ENCODE peak calls at places on chromosomes 16 and 17, in eight cellular contexts. F is testis, N is astrocyte of the cerebellum, K is mucosa of descending colon, U is fibroblast of lung, M is upper lobe of left lung, E is cardiac fibroblast, C is fibroblast of the aortic adventitia. D is an unnamed sample.

GRCh38 chr16:67563708-67564468 is 1.6 kb downstream of the CTCF start:
- DNase-seq in C (peak), F (no peak), E (peak), N (peak), U (peak), K (no peak), M (no peak), D (peak)

GRCh38 chr17:76473541-76473985 is 6.2 kb downstream of the AANAT start:
- DNase-seq in M (peak), F (no peak), E (no peak), C (no peak), K (peak), U (no peak), N (no peak), D (no peak)

GRCh38 chr17:49519781-49520180 is 24.7 kb downstream of the NGFR start:
- DNase-seq in F (peak), N (no peak), E (no peak), C (no peak), K (no peak), U (no peak), M (peak), D (no peak)

GRCh38 chr17:16506188-16506587 is 14.2 kb upstream of the LRRC75A start:
- DNase-seq in K (no peak), F (no peak), N (no peak), E (no peak), M (no peak), U (no peak), C (no peak), D (no peak)

GRCh38 chr16:82031116-82032084 is 3.7 kb upstream of the HSD17B2 start:
- DNase-seq in E (peak), F (no peak), M (no peak), K (no peak), U (peak), N (peak), C (peak), D (no peak)

GRCh38 chr17:49817993-49818392 is 29.5 kb downstream of the KAT7 start:
- DNase-seq in C (no peak), K (no peak), F (no peak), M (no peak), U (no peak), E (no peak), N (no peak), D (no peak)

GRCh38 chr17:6090253-6090652 is 20.1 kb downstream of the WSCD1 start:
- DNase-seq in M (no peak), E (no peak), F (no peak), U (no peak), K (peak), N (no peak), C (no peak), D (no peak)

GRCh38 chr16:81908466-81909230 is 102.6 kb downstream of the SDR42E1 start:
- DNase-seq in N (no peak), C (no peak), K (no peak), U (no peak), E (no peak), F (no peak), M (no peak), D (no peak)

GRCh38 chr17:54795046-54795445 is 105.6 kb upstream of the TOM1L1 start:
- DNase-seq in M (no peak), U (no peak), E (no peak), N (no peak), K (no peak), F (no peak), C (no peak), D (no peak)

GRCh38 chr17:48589831-48590602 is at the start of gene HOXB3:
- DNase-seq in N (no peak), M (peak), F (no peak), U (no peak), K (no peak), C (no peak), E (no peak), D (no peak)

GRCh38 chr17:80512233-80512632 is 32.4 kb upstream of the RPTOR start:
- DNase-seq in M (peak), N (peak), E (no peak), C (no peak), U (peak), K (no peak), F (no peak), D (no peak)

GRCh38 chr17:80750263-80750662 is 205.6 kb downstream of the RPTOR start:
- DNase-seq in M (no peak), N (no peak), U (no peak), E (no peak), C (no peak), F (no peak), K (no peak), D (no peak)

GRCh38 chr16:8620535-8620934 is 963 bp upstream of the METTL22 start:
- DNase-seq in E (no peak), M (no peak), F (no peak), U (no peak), C (no peak), N (no peak), K (no peak), D (no peak)

GRCh38 chr16:86044881-86045600 is 146.1 kb downstream of the IRF8 start:
- DNase-seq in U (no peak), K (peak), N (no peak), C (no peak), E (no peak), F (no peak), M (no peak), D (no peak)

GRCh38 chr17:6509295-6509771 is 47.0 kb downstream of the PITPNM3 start:
- DNase-seq in K (no peak), E (no peak), C (peak), U (peak), M (no peak), N (no peak), F (no peak), D (no peak)

DNA sequence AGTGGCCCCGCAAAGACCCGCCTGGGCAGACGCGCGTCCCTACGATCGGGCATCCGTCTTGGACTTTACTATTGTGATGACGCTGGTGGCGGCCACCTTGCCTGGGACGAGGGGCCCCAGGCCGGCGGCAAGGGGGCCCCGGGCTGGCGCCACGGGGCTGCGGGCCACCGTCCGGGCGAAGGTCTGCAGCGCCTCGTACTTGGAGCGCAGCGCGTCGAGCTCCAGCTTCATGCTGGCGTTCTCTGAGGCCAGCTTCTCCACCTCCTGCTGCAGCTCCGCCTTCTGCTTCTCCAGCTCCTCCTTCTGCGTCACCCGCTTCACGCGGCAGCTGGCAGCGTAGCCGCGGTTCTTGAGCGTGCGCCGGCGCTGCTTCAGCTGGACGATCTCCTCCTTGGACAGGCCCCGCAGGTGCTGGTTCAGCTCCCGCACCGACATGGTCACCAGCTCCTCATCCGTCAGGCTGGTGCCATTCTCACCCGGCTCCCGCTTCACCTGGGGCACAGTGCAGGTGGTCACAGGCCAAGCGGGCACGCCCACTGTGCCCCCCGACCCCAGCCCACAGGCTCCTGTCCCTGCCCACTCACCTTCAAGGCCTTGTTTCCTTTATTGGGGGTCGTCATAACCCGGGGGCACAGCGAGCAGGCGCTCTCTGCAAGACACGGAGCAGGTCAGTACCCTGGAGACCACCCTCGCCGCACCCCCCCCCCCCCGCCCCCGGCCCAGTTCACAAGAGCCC is 4.8 kb upstream of the SIRT7 start:
- DNase-seq in N (no peak), E (no peak), F (no peak), M (peak), U (no peak), K (no peak), C (no peak), D (no peak)
- H3K4me3 ChIP-seq in N (peak), E (peak), F (peak), M (peak), U (peak), K (no peak), C (peak), D (peak)

DNA sequence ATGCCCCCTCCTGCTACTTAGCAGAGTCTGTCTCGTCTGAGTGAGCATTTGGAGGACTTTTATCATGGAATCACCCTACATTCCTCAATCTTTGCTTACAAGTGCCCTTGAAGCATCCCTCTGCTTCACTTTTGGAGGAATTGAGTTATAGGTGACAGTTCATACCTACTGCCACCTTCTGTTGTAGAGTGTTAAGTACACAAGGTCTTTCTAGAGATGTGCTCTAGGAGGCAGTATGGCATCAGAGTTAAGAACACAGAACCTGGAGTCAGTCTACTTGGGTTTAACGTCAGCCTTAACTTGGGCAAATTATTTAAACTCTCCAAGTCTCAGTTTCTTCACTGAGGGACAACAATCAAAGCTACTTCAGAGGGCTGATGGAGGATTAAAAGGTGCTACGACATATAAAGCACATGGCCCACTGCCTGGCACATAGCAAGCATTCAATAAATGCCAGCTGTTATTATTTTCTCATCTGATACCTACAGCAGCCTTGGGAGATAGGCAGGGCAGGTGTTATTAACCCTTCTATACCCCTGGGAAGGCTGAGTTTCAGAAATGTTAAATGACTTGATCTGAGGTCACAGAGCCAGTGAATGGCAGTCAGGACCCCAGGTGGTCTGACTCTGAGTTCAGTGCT is 62.2 kb downstream of the UTP18 start:
- DNase-seq in N (no peak), F (no peak), M (no peak), U (peak), K (no peak), E (peak), C (peak), D (no peak)
- TF ChIP-seq CTCF in N (peak), F (no peak), M (peak), U (peak), K (no peak), E (peak), C (peak), D (peak)

DNA sequence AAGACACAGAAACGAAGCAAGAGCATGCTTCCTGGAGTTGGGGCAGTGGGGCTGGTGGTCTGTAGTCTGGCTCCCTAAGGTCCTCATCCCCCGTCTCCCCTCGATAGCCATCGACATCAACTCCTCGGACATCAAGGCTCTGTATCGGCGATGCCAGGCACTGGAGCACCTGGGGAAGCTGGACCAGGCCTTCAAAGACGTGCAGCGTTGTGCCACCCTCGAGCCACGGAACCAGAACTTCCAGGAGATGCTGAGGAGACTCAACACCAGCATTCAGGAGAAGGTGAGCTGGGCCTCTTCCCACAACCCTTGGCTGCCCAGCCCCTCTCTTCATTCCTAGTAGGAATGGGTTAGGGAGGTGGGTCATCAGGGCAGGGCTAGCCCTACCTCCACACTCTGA is 2.3 kb downstream of the UNC45B start:
- DNase-seq in E (no peak), N (no peak), M (no peak), K (no peak), U (no peak), F (no peak), C (no peak), D (no peak)
- H3K4me3 ChIP-seq in E (no peak), N (no peak), M (no peak), K (no peak), U (no peak), F (no peak), C (no peak), D (no peak)

DNA sequence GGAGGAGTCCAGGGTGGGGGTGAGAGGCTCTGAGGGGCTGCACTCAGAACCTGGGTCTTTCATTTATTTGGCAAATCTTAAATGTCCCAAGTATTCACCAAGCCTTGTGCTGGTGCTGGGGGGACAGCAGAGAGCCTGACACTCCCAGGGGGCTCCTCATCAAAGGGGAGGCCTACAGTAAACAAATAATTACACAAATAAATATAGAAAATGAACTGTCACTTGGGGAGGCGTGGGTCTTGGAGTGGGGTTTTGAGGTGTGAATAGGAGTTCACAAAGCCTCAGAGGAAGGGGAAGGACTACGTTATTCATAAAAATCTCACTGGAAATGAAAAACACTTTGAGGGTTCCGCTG is 15.2 kb upstream of the PRM1 start:
- DNase-seq in N (no peak), F (no peak), K (no peak), U (no peak), E (no peak), M (no peak), C (no peak), D (no peak)
- TF ChIP-seq CTCF in N (no peak), F (no peak), K (no peak), U (no peak), E (no peak), M (no peak), C (no peak), D (no peak)

D was measured in retinal pigment epithelial cell.